ENCODE peak calls at places on chromosomes 16 and 17, in six cellular contexts. One of them, this sample, is unnamed.

GRCh38 chr16:4283939-4284338 is 11.1 kb upstream of the TFAP4 start:
- DNase-seq in epithelial cell of esophagus: peak
- DNase-seq in Calu3: peak
- DNase-seq in prostate gland: no peak
- DNase-seq in nephron progenitor cell: no peak
- DNase-seq in endothelial cell: no peak
- DNase-seq in this sample: peak

GRCh38 chr16:28590384-28591340 is 6.2 kb downstream of the SULT1A2 start:
- DNase-seq in epithelial cell of esophagus: no peak
- DNase-seq in Calu3: no peak
- DNase-seq in prostate gland: no peak
- DNase-seq in nephron progenitor cell: no peak
- DNase-seq in endothelial cell: no peak
- DNase-seq in this sample: no peak

GRCh38 chr16:22814330-22815105 is 556 bp downstream of the HS3ST2 start:
- DNase-seq in epithelial cell of esophagus: peak
- DNase-seq in Calu3: no peak
- DNase-seq in prostate gland: no peak
- DNase-seq in nephron progenitor cell: peak
- DNase-seq in endothelial cell: peak
- DNase-seq in this sample: no peak

GRCh38 chr16:7487896-7488295 is 155.3 kb downstream of the RBFOX1 start:
- DNase-seq in epithelial cell of esophagus: no peak
- DNase-seq in Calu3: no peak
- DNase-seq in prostate gland: no peak
- DNase-seq in nephron progenitor cell: no peak
- DNase-seq in endothelial cell: no peak
- DNase-seq in this sample: no peak

GRCh38 chr17:4946312-4946976 is 1.9 kb downstream of the PFN1 start:
- DNase-seq in epithelial cell of esophagus: no peak
- DNase-seq in Calu3: no peak
- DNase-seq in prostate gland: no peak
- DNase-seq in nephron progenitor cell: no peak
- DNase-seq in endothelial cell: no peak
- DNase-seq in this sample: no peak

GRCh38 chr17:79950711-79951110 is 85.0 kb downstream of the TBC1D16 start:
- DNase-seq in epithelial cell of esophagus: no peak
- DNase-seq in Calu3: no peak
- DNase-seq in prostate gland: no peak
- DNase-seq in nephron progenitor cell: no peak
- DNase-seq in endothelial cell: no peak
- DNase-seq in this sample: no peak

GRCh38 chr17:81230043-81230820 is 7.5 kb upstream of the CEP131 start:
- DNase-seq in epithelial cell of esophagus: no peak
- DNase-seq in Calu3: no peak
- DNase-seq in prostate gland: no peak
- DNase-seq in nephron progenitor cell: no peak
- DNase-seq in endothelial cell: no peak
- DNase-seq in this sample: no peak

GRCh38 chr16:68866933-68867332 is 23.6 kb downstream of the TANGO6 start:
- DNase-seq in epithelial cell of esophagus: no peak
- DNase-seq in Calu3: no peak
- DNase-seq in prostate gland: no peak
- DNase-seq in nephron progenitor cell: no peak
- DNase-seq in endothelial cell: no peak
- DNase-seq in this sample: no peak

GRCh38 chr17:40932608-40933007 is 4.8 kb downstream of the KRT23 start:
- DNase-seq in epithelial cell of esophagus: no peak
- DNase-seq in Calu3: no peak
- DNase-seq in prostate gland: no peak
- DNase-seq in nephron progenitor cell: no peak
- DNase-seq in endothelial cell: no peak
- DNase-seq in this sample: no peak

DNA sequence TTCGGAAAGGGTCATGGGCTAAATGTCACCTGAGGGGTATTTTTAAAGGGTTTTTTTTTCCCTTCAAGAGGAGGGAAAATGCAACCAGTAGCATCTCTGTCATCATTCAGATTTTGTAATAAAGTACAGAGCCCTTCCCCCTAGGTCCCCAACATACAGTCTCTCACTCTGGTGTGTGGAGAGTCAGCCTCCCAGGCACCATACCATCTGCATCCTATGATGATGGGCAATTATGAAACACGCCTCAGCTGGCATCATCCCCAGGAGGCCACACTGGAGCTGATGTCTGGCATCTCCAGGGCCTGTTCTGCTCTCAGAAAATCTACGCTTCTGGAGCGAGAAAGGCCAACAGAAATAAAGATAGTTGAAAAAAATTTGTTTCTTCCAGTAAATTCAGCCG is 32.0 kb downstream of the TBX4 start:
- DNase-seq in epithelial cell of esophagus: no peak
- DNase-seq in Calu3: no peak
- DNase-seq in prostate gland: no peak
- DNase-seq in nephron progenitor cell: no peak
- DNase-seq in endothelial cell: no peak
- DNase-seq in this sample: no peak
- TF ChIP-seq CTCF in epithelial cell of esophagus: no peak
- TF ChIP-seq CTCF in Calu3: no peak
- TF ChIP-seq CTCF in prostate gland: no peak
- TF ChIP-seq CTCF in nephron progenitor cell: no peak
- TF ChIP-seq CTCF in endothelial cell: no peak
- TF ChIP-seq CTCF in this sample: no peak

GRCh38 chr16:31298958-31299357 is 39.2 kb downstream of the ITGAM start:
- DNase-seq in epithelial cell of esophagus: peak
- DNase-seq in Calu3: no peak
- DNase-seq in prostate gland: no peak
- DNase-seq in nephron progenitor cell: no peak
- DNase-seq in endothelial cell: no peak
- DNase-seq in this sample: no peak
- TF ChIP-seq CTCF in epithelial cell of esophagus: peak
- TF ChIP-seq CTCF in Calu3: no peak
- TF ChIP-seq CTCF in prostate gland: peak
- TF ChIP-seq CTCF in nephron progenitor cell: no peak
- TF ChIP-seq CTCF in endothelial cell: no peak
- TF ChIP-seq CTCF in this sample: no peak

GRCh38 chr17:70100983-70101382 is 26.0 kb downstream of the KCNJ16 start:
- DNase-seq in epithelial cell of esophagus: peak
- DNase-seq in Calu3: no peak
- DNase-seq in prostate gland: no peak
- DNase-seq in nephron progenitor cell: no peak
- DNase-seq in endothelial cell: no peak
- DNase-seq in this sample: no peak
- TF ChIP-seq CTCF in epithelial cell of esophagus: peak
- TF ChIP-seq CTCF in Calu3: no peak
- TF ChIP-seq CTCF in prostate gland: no peak
- TF ChIP-seq CTCF in nephron progenitor cell: no peak
- TF ChIP-seq CTCF in endothelial cell: no peak
- TF ChIP-seq CTCF in this sample: peak

GRCh38 chr16:10200823-10201571 is 18.8 kb upstream of the GRIN2A start:
- DNase-seq in epithelial cell of esophagus: no peak
- DNase-seq in Calu3: no peak
- DNase-seq in prostate gland: no peak
- DNase-seq in nephron progenitor cell: no peak
- DNase-seq in endothelial cell: no peak
- DNase-seq in this sample: no peak

GRCh38 chr16:10206865-10207264 is 24.6 kb upstream of the GRIN2A start:
- DNase-seq in epithelial cell of esophagus: no peak
- DNase-seq in Calu3: no peak
- DNase-seq in prostate gland: no peak
- DNase-seq in nephron progenitor cell: no peak
- DNase-seq in endothelial cell: no peak
- DNase-seq in this sample: no peak

GRCh38 chr16:10205688-10206087 is 23.5 kb upstream of the GRIN2A start:
- DNase-seq in epithelial cell of esophagus: no peak
- DNase-seq in Calu3: no peak
- DNase-seq in prostate gland: no peak
- DNase-seq in nephron progenitor cell: no peak
- DNase-seq in endothelial cell: no peak
- DNase-seq in this sample: no peak

GRCh38 chr16:10206215-10206614 is 24.0 kb upstream of the GRIN2A start:
- DNase-seq in epithelial cell of esophagus: peak
- DNase-seq in Calu3: peak
- DNase-seq in prostate gland: no peak
- DNase-seq in nephron progenitor cell: no peak
- DNase-seq in endothelial cell: no peak
- DNase-seq in this sample: no peak

GRCh38 chr16:10202650-10203049 is 20.4 kb upstream of the GRIN2A start:
- DNase-seq in epithelial cell of esophagus: no peak
- DNase-seq in Calu3: peak
- DNase-seq in prostate gland: no peak
- DNase-seq in nephron progenitor cell: no peak
- DNase-seq in endothelial cell: no peak
- DNase-seq in this sample: no peak
- TF ChIP-seq CTCF in epithelial cell of esophagus: no peak
- TF ChIP-seq CTCF in Calu3: peak
- TF ChIP-seq CTCF in prostate gland: no peak
- TF ChIP-seq CTCF in nephron progenitor cell: peak
- TF ChIP-seq CTCF in endothelial cell: no peak
- TF ChIP-seq CTCF in this sample: peak

GRCh38 chr16:30351001-30351441 is 4.1 kb downstream of the CD2BP2 start:
- DNase-seq in epithelial cell of esophagus: no peak
- DNase-seq in Calu3: no peak
- DNase-seq in prostate gland: no peak
- DNase-seq in nephron progenitor cell: no peak
- DNase-seq in endothelial cell: no peak
- DNase-seq in this sample: no peak

GRCh38 chr16:30353438-30354129 is 1.5 kb downstream of the CD2BP2 start:
- DNase-seq in epithelial cell of esophagus: no peak
- DNase-seq in Calu3: no peak
- DNase-seq in prostate gland: no peak
- DNase-seq in nephron progenitor cell: no peak
- DNase-seq in endothelial cell: no peak
- DNase-seq in this sample: no peak

GRCh38 chr16:30354423-30355143 is 525 bp downstream of the CD2BP2 start:
- DNase-seq in epithelial cell of esophagus: no peak
- DNase-seq in Calu3: no peak
- DNase-seq in prostate gland: no peak
- DNase-seq in nephron progenitor cell: peak
- DNase-seq in endothelial cell: peak
- DNase-seq in this sample: no peak

GRCh38 chr16:30351586-30352419 is 3.3 kb downstream of the CD2BP2 start:
- DNase-seq in epithelial cell of esophagus: no peak
- DNase-seq in Calu3: no peak
- DNase-seq in prostate gland: peak
- DNase-seq in nephron progenitor cell: no peak
- DNase-seq in endothelial cell: no peak
- DNase-seq in this sample: peak

GRCh38 chr16:30352488-30353401 is 2.4 kb downstream of the CD2BP2 start:
- DNase-seq in epithelial cell of esophagus: no peak
- DNase-seq in Calu3: no peak
- DNase-seq in prostate gland: no peak
- DNase-seq in nephron progenitor cell: no peak
- DNase-seq in endothelial cell: no peak
- DNase-seq in this sample: no peak
- TF ChIP-seq CTCF in epithelial cell of esophagus: no peak
- TF ChIP-seq CTCF in Calu3: no peak
- TF ChIP-seq CTCF in prostate gland: no peak
- TF ChIP-seq CTCF in nephron progenitor cell: peak
- TF ChIP-seq CTCF in endothelial cell: peak
- TF ChIP-seq CTCF in this sample: peak

GRCh38 chr16:87543436-87544191 is 50.8 kb upstream of the ZCCHC14 start:
- DNase-seq in epithelial cell of esophagus: no peak
- DNase-seq in Calu3: no peak
- DNase-seq in prostate gland: no peak
- DNase-seq in nephron progenitor cell: no peak
- DNase-seq in endothelial cell: no peak
- DNase-seq in this sample: no peak
- TF ChIP-seq CTCF in epithelial cell of esophagus: no peak
- TF ChIP-seq CTCF in Calu3: no peak
- TF ChIP-seq CTCF in prostate gland: no peak
- TF ChIP-seq CTCF in nephron progenitor cell: no peak
- TF ChIP-seq CTCF in endothelial cell: no peak
- TF ChIP-seq CTCF in this sample: no peak

This sample was measured in HFFc6.